ENCODE peak calls at places on chromosomes 1 and 21, in six cellular contexts. I is mesendoderm, O is HCT116, D is neural progenitor cell, V is NT2/D1, N is H9. G is an unnamed sample.

GRCh38 chr21:41864311-41865001 is 14.7 kb downstream of the PRDM15 start:
- DNase-seq in I (no peak), O (no peak), D (no peak), V (no peak), N (no peak), G (no peak)

GRCh38 chr1:199742547-199742946 is 285.0 kb upstream of the NR5A2 start:
- DNase-seq in I (peak), O (peak), D (no peak), V (no peak), N (no peak), G (peak)

GRCh38 chr1:154851392-154852177 is 18.5 kb downstream of the KCNN3 start:
- DNase-seq in I (peak), O (peak), D (peak), V (no peak), N (peak), G (no peak)

GRCh38 chr1:3402258-3403010 is 52.0 kb upstream of the ARHGEF16 start:
- DNase-seq in I (no peak), O (no peak), D (no peak), V (no peak), N (no peak), G (no peak)

GRCh38 chr1:30663596-30664091 is 59.7 kb downstream of the MATN1 start:
- DNase-seq in I (peak), O (no peak), D (peak), V (no peak), N (no peak), G (no peak)

GRCh38 chr1:34518146-34518545 is 236.7 kb upstream of the GJB5 start:
- DNase-seq in I (no peak), O (no peak), D (no peak), V (no peak), N (no peak), G (no peak)

GRCh38 chr1:32876341-32877210 is 5.9 kb upstream of the FNDC5 start:
- DNase-seq in I (peak), O (peak), D (peak), V (no peak), N (peak), G (no peak)

GRCh38 chr21:45588861-45589491 is 46.7 kb upstream of the SLC19A1 start:
- DNase-seq in I (no peak), O (no peak), D (no peak), V (no peak), N (no peak), G (no peak)

GRCh38 chr1:66335859-66336640 is 197.9 kb upstream of the SGIP1 start:
- DNase-seq in I (peak), O (no peak), D (no peak), V (no peak), N (no peak), G (no peak)

GRCh38 chr1:153572569-153573015 is 6.9 kb upstream of the S100A2 start:
- DNase-seq in I (peak), O (peak), D (peak), V (no peak), N (peak), G (no peak)

DNA sequence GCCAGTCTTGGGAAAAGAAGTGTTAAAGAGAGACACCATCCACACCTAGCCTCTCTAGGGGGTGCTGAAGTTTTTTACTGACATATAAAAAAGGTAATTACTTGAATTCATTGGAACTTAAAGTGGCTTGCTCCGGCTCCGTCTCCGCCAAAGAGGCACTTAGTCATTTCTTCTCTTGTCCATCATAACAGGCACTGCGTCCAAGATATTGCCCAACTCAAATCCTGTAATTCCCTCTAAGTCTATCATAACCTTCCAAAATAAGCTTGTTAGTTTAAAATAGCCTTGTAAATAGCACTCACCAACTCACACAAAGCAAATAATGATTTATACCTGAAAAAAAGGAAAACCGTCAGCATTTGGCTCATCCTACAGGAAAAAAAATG is 160.5 kb downstream of the ZBTB18 start:
- DNase-seq in I (no peak), O (no peak), D (no peak), V (no peak), N (no peak), G (no peak)
- H3K9ac ChIP-seq in I (no peak), O (no peak), D (no peak), V (no peak), N (no peak), G (no peak)

DNA sequence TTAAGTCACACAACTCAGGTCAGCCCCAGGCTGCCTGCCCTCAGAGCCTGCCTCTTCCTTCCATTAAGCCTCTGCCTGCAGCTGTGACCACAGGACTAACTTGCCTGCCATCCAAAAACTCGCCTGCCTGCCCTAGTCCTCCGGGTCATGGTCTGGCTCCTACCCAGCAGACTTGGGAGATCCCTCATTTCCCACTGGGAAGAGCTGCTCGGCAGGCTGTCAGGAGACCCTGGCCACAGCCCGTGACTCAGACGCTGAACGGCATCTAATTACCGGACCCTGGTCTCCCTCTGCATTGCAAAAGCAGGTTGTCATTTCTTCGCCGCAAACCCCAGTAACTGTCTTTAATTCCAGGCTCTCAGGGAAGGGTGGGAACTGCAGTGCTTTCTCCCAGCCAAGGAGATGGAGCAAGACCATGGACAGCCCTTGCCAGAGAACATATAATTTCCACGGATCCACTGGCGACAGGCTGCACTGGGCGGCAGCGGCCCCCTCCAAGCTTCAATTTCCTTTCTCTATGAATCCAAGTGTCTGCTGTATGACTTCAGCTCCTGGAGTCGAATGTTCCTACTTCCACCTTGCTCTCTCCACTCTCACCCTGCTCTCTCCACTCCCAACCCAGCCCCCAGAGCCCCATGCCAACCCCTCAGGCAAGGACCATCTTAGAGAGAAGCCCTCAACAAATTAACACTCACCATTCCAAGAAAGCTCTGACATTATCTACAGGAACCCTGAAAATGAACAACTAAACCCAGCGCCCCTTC is 20.4 kb downstream of the OLFML2B start:
- DNase-seq in I (no peak), O (no peak), D (no peak), V (no peak), N (no peak), G (no peak)
- H3K9ac ChIP-seq in I (no peak), O (no peak), D (no peak), V (no peak), N (no peak), G (no peak)

GRCh38 chr1:1780598-1781525 is 2.6 kb upstream of the NADK start:
- DNase-seq in I (no peak), O (no peak), D (no peak), V (no peak), N (no peak), G (no peak)
- H3K9ac ChIP-seq in I (no peak), O (no peak), D (no peak), V (no peak), N (no peak), G (no peak)

DNA sequence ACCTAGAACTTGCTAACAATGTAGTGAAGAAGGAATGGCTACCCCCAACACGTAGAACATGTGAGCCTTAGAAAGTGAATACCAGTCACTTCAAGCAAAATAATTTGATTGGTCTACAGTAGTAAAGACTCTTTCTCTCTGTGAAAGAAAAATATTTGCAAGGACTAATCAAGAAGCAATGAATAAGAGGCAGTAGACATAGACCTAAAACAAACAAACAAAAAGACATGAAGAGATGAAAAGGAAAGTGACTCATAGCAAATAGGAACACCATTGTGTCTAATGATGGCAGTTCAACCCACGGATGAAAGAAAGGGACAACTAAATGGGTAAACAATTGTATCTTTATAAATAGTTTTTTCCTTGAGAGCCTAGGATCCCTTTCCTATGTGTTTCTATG is 811.6 kb downstream of the USP25 start:
- DNase-seq in I (no peak), O (no peak), D (no peak), V (no peak), N (no peak), G (no peak)
- H3K9ac ChIP-seq in I (no peak), O (no peak), D (no peak), V (no peak), N (no peak), G (no peak)

G was measured in keratinocyte.